ENCODE peak calls at places on chromosomes 1 and 21, in ten cellular contexts. W is GM23338; Q is A673; A is AG10803; C is H9; Y is CD4-positive, alpha-beta T cell; I is tibial nerve; Z is retinal pigment epithelial cell; V is fibroblast of pulmonary artery; X is choroid plexus epithelial cell. M is an unnamed sample.
A peak's percentile ranks its signal among the peaks of the same experiment; 100 is the strongest.

GRCh38 chr1:225467193-225468020 is 39.6 kb upstream of the LBR start:
- DNase-seq in W (no peak), Y (peak; percentile 78), Q (peak; percentile 54), I (no peak), C (no peak), Z (no peak), A (no peak), X (no peak), V (peak; percentile 33), M (no peak)

GRCh38 chr1:149936992-149937705 is 470 bp upstream of the MTMR11 start:
- DNase-seq in A (peak; percentile 39), I (no peak), X (peak; percentile 80), Z (peak; percentile 42), Y (no peak), C (peak; percentile 72), W (peak; percentile 54), Q (peak; percentile 45), V (peak; percentile 45), M (peak; percentile 71)

GRCh38 chr1:70764747-70765146 is 282.9 kb downstream of the PTGER3 start:
- DNase-seq in X (no peak), V (no peak), A (peak; percentile 39), Z (no peak), I (no peak), Y (no peak), W (no peak), Q (peak; percentile 36), C (no peak), M (peak; percentile 19)

GRCh38 chr1:74505889-74506288 is 6.5 kb downstream of the LRRC53 start:
- DNase-seq in A (no peak), Z (no peak), V (no peak), C (no peak), X (no peak), W (no peak), Q (no peak), Y (no peak), I (no peak), M (no peak)

GRCh38 chr1:35490250-35490649 is 67.0 kb downstream of the KIAA0319L start:
- DNase-seq in C (no peak), Q (no peak), Y (no peak), X (no peak), Z (no peak), A (no peak), V (no peak), I (no peak), W (no peak), M (no peak)

GRCh38 chr1:240658312-240658975 is 46.5 kb upstream of the GREM2 start:
- DNase-seq in X (no peak), W (no peak), Z (no peak), A (peak; percentile 67), I (no peak), Y (no peak), V (no peak), Q (no peak), C (no peak), M (peak; percentile 15)

GRCh38 chr1:66371233-66372005 is 162.5 kb upstream of the SGIP1 start:
- DNase-seq in X (peak; percentile 85), W (no peak), Z (no peak), C (no peak), Q (no peak), A (peak; percentile 82), V (peak; percentile 79), Y (no peak), I (no peak), M (peak; percentile 68)

GRCh38 chr1:215776336-215776735 is 209.2 kb downstream of the KCTD3 start:
- DNase-seq in W (peak; percentile 44), Z (no peak), I (no peak), Y (no peak), A (no peak), C (no peak), Q (peak; percentile 16), V (no peak), X (no peak), M (no peak)

GRCh38 chr1:243596441-243597183 is 253.4 kb downstream of the AKT3 start:
- DNase-seq in Y (no peak), C (no peak), I (no peak), W (no peak), X (peak; percentile 95), V (peak; percentile 94), Q (no peak), Z (peak; percentile 32), A (peak; percentile 98), M (peak; percentile 98)

GRCh38 chr21:17828223-17828622 is 9.1 kb upstream of the C21orf91 start:
- DNase-seq in C (no peak), Y (no peak), X (peak; percentile 73), V (peak; percentile 44), I (no peak), Z (no peak), A (peak; percentile 79), Q (no peak), W (no peak), M (peak; percentile 57)

GRCh38 chr1:182248721-182249120 is 142.9 kb downstream of the GLUL start:
- DNase-seq in Z (no peak), Q (no peak), X (no peak), W (no peak), Y (no peak), I (no peak), V (no peak), A (no peak), C (no peak), M (no peak)

GRCh38 chr1:87869563-87869962 is 540.9 kb downstream of the LMO4 start:
- DNase-seq in C (no peak), W (no peak), Z (no peak), I (no peak), A (peak; percentile 68), Y (no peak), X (peak; percentile 76), Q (peak; percentile 66), V (peak; percentile 87), M (peak; percentile 91)

GRCh38 chr1:19210772-19211549 is 895 bp upstream of the UBR4 start:
- DNase-seq in Z (peak; percentile 2), Q (no peak), X (peak; percentile 39), W (peak; percentile 21), I (no peak), A (no peak), V (peak; percentile 14), C (no peak), Y (no peak), M (peak; percentile 6)

GRCh38 chr1:57546527-57546926 is 122.7 kb upstream of the DAB1 start:
- DNase-seq in A (no peak), I (no peak), W (no peak), X (no peak), C (no peak), Q (no peak), V (no peak), Z (no peak), Y (no peak), M (no peak)

GRCh38 chr1:205346956-205347574 is 9.7 kb downstream of the KLHDC8A start:
- DNase-seq in V (no peak), Q (no peak), C (no peak), W (peak; percentile 57), Z (peak; percentile 51), X (no peak), A (no peak), Y (no peak), I (no peak), M (no peak)

GRCh38 chr1:205345761-205346160 is 11.0 kb downstream of the KLHDC8A start:
- DNase-seq in I (no peak), Y (no peak), X (no peak), Q (no peak), W (no peak), Z (no peak), V (no peak), A (no peak), C (no peak), M (no peak)

GRCh38 chr1:205340674-205341073 is 16.0 kb downstream of the KLHDC8A start:
- DNase-seq in Q (no peak), W (no peak), I (no peak), Z (no peak), C (no peak), Y (no peak), X (no peak), A (no peak), V (no peak), M (no peak)

GRCh38 chr1:205344010-205344808 is 12.5 kb downstream of the KLHDC8A start:
- DNase-seq in I (no peak), A (no peak), V (no peak), C (no peak), Y (peak; percentile 22), Z (no peak), W (peak; percentile 76), Q (peak; percentile 34), X (no peak), M (no peak)

GRCh38 chr1:205343431-205344009 is 13.2 kb downstream of the KLHDC8A start:
- DNase-seq in Y (no peak), A (no peak), Z (no peak), V (no peak), Q (no peak), W (peak; percentile 78), C (peak; percentile 74), I (no peak), X (no peak), M (no peak)
- TF ChIP-seq CTCF in Y (no peak), A (peak; percentile 9), Z (peak; percentile 45), V (peak; percentile 20), Q (peak; percentile 23), W (peak; percentile 58), C (peak; percentile 65), I (no peak), X (peak; percentile 30), M (no peak)

GRCh38 chr21:32457360-32457840 is 44.9 kb downstream of the EVA1C start:
- DNase-seq in A (peak; percentile 23), W (peak; percentile 11), V (peak; percentile 51), C (no peak), Y (no peak), X (peak; percentile 26), Z (no peak), Q (no peak), I (no peak), M (peak; percentile 48)
- TF ChIP-seq CTCF in A (no peak), W (no peak), V (peak; percentile 20), C (no peak), Y (no peak), X (no peak), Z (peak; percentile 35), Q (no peak), I (no peak), M (peak; percentile 6)

GRCh38 chr1:183484254-183484653 is 12.0 kb downstream of the SMG7 start:
- DNase-seq in V (no peak), Z (no peak), A (no peak), X (peak; percentile 12), C (no peak), Y (no peak), W (peak; percentile 33), I (no peak), Q (no peak), M (no peak)
- TF ChIP-seq CTCF in V (no peak), Z (peak; percentile 9), A (no peak), X (peak; percentile 26), C (peak; percentile 57), Y (no peak), W (peak; percentile 39), I (no peak), Q (no peak), M (no peak)

GRCh38 chr21:41048141-41048540 is 119.8 kb upstream of the BACE2 start:
- DNase-seq in X (no peak), A (no peak), C (no peak), W (no peak), V (no peak), I (no peak), Z (no peak), Q (no peak), Y (no peak), M (no peak)

GRCh38 chr21:41045534-41046268 is 122.3 kb upstream of the BACE2 start:
- DNase-seq in Z (no peak), Q (peak; percentile 11), X (no peak), W (peak; percentile 50), Y (no peak), C (peak; percentile 60), I (no peak), V (no peak), A (no peak), M (no peak)

GRCh38 chr21:41048636-41049035 is 119.3 kb upstream of the BACE2 start:
- DNase-seq in Y (no peak), Q (no peak), C (no peak), I (no peak), W (no peak), Z (no peak), X (no peak), V (no peak), A (no peak), M (no peak)

GRCh38 chr21:41043008-41043407 is 125.0 kb upstream of the BACE2 start:
- DNase-seq in Y (no peak), C (no peak), W (peak; percentile 17), X (no peak), V (no peak), Z (no peak), A (no peak), I (no peak), Q (no peak), M (no peak)
- TF ChIP-seq CTCF in Y (no peak), C (peak; percentile 62), W (peak; percentile 40), X (no peak), V (no peak), Z (peak; percentile 36), A (peak; percentile 36), I (no peak), Q (no peak), M (no peak)